ENCODE peak calls at places on chromosomes 13 and 19, in ten cellular contexts. C is K562, P is sigmoid colon, R is transverse colon, A is ovary, J is H1, W is stomach, T is GM12878, E is HepG2, X is SK-N-SH. S is an unnamed sample. For H3K4me1, the result is how much of the 10 kb centered on the place peaks cover.

GRCh38 chr13:105817498-105817897 is 718.0 kb downstream of the EFNB2 start:
- DNase-seq in C (no peak), P (no peak), R (no peak), A (no peak), J (no peak), W (no peak), T (no peak), E (no peak), X (no peak), S (no peak)

GRCh38 chr19:16078759-16079707 is 2.7 kb downstream of the TPM4 start:
- DNase-seq in C (peak), P (peak), R (peak), A (peak), J (no peak), W (peak), T (peak), E (peak), X (peak), S (peak)

GRCh38 chr19:1062387-1063029 is 4.5 kb upstream of the ARHGAP45 start:
- DNase-seq in C (peak), P (no peak), R (no peak), A (no peak), J (peak), W (no peak), T (no peak), E (no peak), X (peak), S (no peak)

GRCh38 chr13:22162889-22163288 is 492.0 kb downstream of the FGF9 start:
- DNase-seq in C (no peak), P (no peak), R (no peak), A (no peak), J (no peak), W (no peak), T (no peak), E (no peak), X (no peak), S (no peak)

GRCh38 chr13:34734932-34735331 is 207.1 kb upstream of the NBEA start:
- DNase-seq in C (no peak), P (no peak), R (no peak), A (no peak), J (no peak), W (no peak), T (no peak), E (no peak), X (no peak), S (no peak)

GRCh38 chr19:11624064-11624463 is 26.8 kb downstream of the ZNF627 start:
- DNase-seq in C (no peak), P (no peak), R (no peak), A (no peak), J (no peak), W (no peak), T (no peak), E (peak), X (no peak), S (no peak)

GRCh38 chr13:106230450-106230849 is 305.0 kb downstream of the EFNB2 start:
- DNase-seq in C (no peak), P (no peak), R (no peak), A (no peak), J (no peak), W (no peak), T (no peak), E (no peak), X (no peak), S (no peak)

GRCh38 chr13:97627566-97627965 is 193.6 kb downstream of the RAP2A start:
- DNase-seq in C (peak), P (no peak), R (no peak), A (no peak), J (no peak), W (no peak), T (no peak), E (peak), X (no peak), S (peak)

GRCh38 chr19:43505941-43506340 is 1.4 kb upstream of the PHLDB3 start:
- DNase-seq in C (no peak), P (no peak), R (no peak), A (no peak), J (no peak), W (no peak), T (no peak), E (no peak), X (no peak), S (no peak)

GRCh38 chr13:95571941-95572340 is 19.4 kb downstream of the CLDN10 start:
- DNase-seq in C (no peak), P (no peak), R (no peak), A (no peak), J (no peak), W (no peak), T (no peak), E (no peak), X (no peak), S (no peak)

GRCh38 chr19:47719047-47719885 is 6.0 kb downstream of the EHD2 start:
- DNase-seq in C (no peak), P (peak), R (peak), A (peak), J (no peak), W (peak), T (no peak), E (peak), X (peak), S (peak)

GRCh38 chr19:47713046-47714021 is at the start of gene EHD2:
- DNase-seq in C (peak), P (peak), R (peak), A (peak), J (peak), W (peak), T (no peak), E (no peak), X (peak), S (peak)

GRCh38 chr19:47711652-47712239 is 1.5 kb upstream of the EHD2 start:
- DNase-seq in C (no peak), P (no peak), R (no peak), A (no peak), J (no peak), W (no peak), T (no peak), E (peak), X (no peak), S (no peak)

GRCh38 chr19:47716270-47716937 is 3.2 kb downstream of the EHD2 start:
- DNase-seq in C (no peak), P (no peak), R (no peak), A (peak), J (no peak), W (no peak), T (no peak), E (no peak), X (no peak), S (no peak)

GRCh38 chr19:47714339-47714738 is 1.1 kb downstream of the EHD2 start:
- DNase-seq in C (no peak), P (no peak), R (no peak), A (no peak), J (no peak), W (no peak), T (no peak), E (no peak), X (no peak), S (no peak)
- H3K4me1 ChIP-seq in C (under half), P (half or more), R (under half), A (under half), J (under half), W (under half), T (under half), E (under half), X (under half), S (under half)

DNA sequence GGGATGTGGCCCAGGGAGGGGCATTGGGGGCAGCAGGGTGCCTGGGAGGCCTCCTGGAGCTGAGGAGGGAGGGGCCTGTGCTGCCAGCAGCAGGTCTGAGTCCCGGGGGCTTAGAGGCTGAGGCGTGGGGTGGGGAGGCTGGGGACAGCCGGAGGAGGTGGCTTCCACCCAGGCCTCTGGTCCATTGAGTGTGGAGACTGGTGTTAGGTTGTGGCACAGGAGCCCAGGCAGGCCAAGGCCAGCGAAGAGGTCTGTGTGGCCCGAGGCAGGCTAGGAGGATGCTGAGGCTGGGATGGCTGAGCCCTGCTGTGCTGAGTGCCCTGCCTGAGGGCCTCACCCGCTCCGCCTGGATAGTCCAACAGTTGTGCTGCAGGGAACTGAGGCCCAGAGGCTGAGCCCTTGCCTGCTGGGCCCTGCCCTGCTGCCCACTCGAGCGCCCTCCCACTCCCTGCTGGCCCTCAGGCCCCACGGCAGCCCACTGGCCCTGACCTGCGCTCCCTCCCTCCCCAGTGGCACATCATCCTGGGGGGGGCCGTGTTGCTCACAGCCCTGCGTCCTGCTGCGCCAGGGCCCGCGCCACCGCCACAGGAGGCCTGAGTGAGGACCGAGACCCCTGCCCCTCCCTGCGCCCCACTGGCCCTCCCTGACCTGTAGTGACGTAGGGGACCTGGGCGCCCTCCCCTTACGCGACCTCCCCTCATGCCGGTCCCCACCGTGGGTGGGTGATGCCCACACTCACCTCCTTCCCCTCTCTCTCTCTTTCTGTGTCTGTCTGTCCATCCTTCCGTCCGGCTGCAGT is 4.9 kb upstream of the GARIN5A start:
- DNase-seq in C (no peak), P (no peak), R (no peak), A (no peak), J (no peak), W (no peak), T (no peak), E (no peak), X (no peak), S (no peak)
- TF ChIP-seq EP300 in C (no peak), P (no peak), R (no peak), A (no peak), J (no peak), W (no peak), T (no peak), E (no peak), X (no peak), S (no peak)

DNA sequence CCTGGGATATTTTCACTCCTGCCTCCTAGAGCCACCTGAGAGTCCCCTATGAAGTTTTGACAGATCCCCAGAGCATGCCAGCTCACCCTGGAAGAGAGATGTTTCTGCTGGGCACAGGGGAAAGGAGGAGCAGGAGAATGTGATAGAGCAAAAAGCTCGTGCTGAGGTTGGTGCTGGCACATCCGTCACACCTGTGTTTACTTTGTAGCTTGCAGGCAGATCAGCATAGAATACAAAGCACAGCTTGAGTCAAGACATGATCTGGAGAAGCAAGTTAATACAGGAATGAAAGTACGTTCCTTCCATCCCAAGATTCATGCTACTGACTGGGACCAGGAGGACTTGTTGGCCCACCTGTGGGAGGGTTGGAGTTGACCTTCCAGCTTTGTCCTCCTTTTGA is 46.1 kb downstream of the HSPH1 start:
- DNase-seq in C (no peak), P (no peak), R (no peak), A (no peak), J (no peak), W (no peak), T (no peak), E (no peak), X (no peak), S (no peak)
- H3K4me1 ChIP-seq in C (under half), P (under half), R (under half), A (under half), J (under half), W (under half), T (under half), E (under half), X (under half), S (under half)

GRCh38 chr13:46603165-46603603 is 50.2 kb downstream of the LRCH1 start:
- DNase-seq in C (peak), P (no peak), R (no peak), A (no peak), J (no peak), W (no peak), T (no peak), E (peak), X (no peak), S (no peak)
- TF ChIP-seq EP300 in C (no peak), P (no peak), R (no peak), A (no peak), J (no peak), W (no peak), T (no peak), E (no peak), X (no peak), S (no peak)

S was measured in tibial nerve.